ENCODE peak calls at places on chromosomes 1 and 21, in five cellular contexts. V, X, G, D and Q are unnamed samples.
A peak's percentile ranks its signal among the peaks of the same experiment; 100 is the strongest.

GRCh38 chr1:7287013-7287412 is 484.1 kb upstream of the VAMP3 start:
- DNase-seq in V (no peak), X (no peak), G (no peak), D (no peak), Q (no peak)

GRCh38 chr1:244163131-244163530 is 112.0 kb downstream of the ZBTB18 start:
- DNase-seq in V (peak; percentile 33), X (no peak), G (no peak), D (no peak), Q (peak; percentile 69)

GRCh38 chr1:20185834-20186782 is at the start of the genes PLA2G2C and UBXN10:
- DNase-seq in V (no peak), X (peak; percentile 97), G (no peak), D (peak; percentile 61), Q (no peak)

GRCh38 chr1:16402742-16403141 is 34.5 kb downstream of the SPATA21 start:
- DNase-seq in V (no peak), X (no peak), G (no peak), D (no peak), Q (no peak)

GRCh38 chr1:228277491-228278431 is 69.9 kb downstream of the OBSCN start:
- DNase-seq in V (no peak), X (no peak), G (no peak), D (peak; percentile 25), Q (no peak)

GRCh38 chr1:229940689-229941088 is 126.3 kb upstream of the GALNT2 start:
- DNase-seq in V (no peak), X (no peak), G (no peak), D (no peak), Q (peak; percentile 6)

GRCh38 chr1:2555634-2556276 is 416 bp upstream of the TNFRSF14 start:
- DNase-seq in V (no peak), X (no peak), G (no peak), D (no peak), Q (no peak)

GRCh38 chr1:175073054-175073453 is 5.4 kb downstream of the TNN start:
- DNase-seq in V (no peak), X (no peak), G (no peak), D (no peak), Q (no peak)

DNA sequence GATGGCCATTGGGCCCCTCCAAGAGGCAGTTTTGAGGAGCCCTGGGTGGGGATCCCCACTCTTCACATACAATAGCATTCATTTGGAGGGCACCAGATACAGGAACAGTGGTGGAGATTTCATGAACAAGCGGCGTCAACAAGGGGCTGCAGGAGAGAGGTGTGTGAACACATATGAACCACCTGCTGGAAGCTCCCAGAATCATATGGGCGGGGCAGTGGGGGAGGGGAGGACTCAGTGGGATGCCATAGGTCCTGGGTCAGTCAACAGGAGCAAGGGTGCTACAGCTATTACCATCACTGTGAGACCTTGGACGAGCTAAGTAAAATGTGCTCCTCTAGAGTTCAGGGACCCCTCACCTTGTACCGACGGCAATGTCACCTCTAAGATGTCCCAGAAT is 100.4 kb upstream of the IRF2BP2 start:
- DNase-seq in V (no peak), X (peak; percentile 48), G (no peak), D (no peak), Q (no peak)
- TF ChIP-seq RCOR1 in V (no peak), X (no peak), G (no peak), D (no peak), Q (no peak)

GRCh38 chr1:197944485-197944884 is 27.3 kb downstream of the LHX9 start:
- DNase-seq in V (no peak), X (no peak), G (no peak), D (no peak), Q (no peak)
- TF ChIP-seq RFX5 in V (no peak), X (no peak), G (no peak), D (no peak), Q (no peak)

DNA sequence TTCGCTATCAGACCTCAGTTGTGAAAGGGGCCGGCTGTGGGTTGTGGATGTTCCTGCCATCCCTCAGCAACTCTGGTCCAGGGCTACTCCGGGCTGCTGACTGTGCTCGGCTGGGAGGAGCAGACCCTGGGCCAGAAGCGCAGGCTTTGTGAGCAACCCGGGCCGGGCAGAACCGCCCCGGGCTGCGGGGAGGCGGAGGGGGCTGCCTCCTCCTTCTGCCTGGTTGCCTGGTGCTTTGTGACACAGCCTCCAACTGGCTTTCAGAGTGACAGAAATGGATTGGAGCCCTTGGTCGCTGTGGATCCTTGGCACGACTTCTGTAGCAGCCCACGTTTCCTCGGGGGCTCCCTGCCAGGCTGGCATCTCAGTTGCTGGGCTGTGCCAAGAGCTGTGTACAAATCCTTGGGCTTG is 10.0 kb downstream of the DRAXIN start:
- DNase-seq in V (no peak), X (no peak), G (no peak), D (peak; percentile 75), Q (no peak)
- TF ChIP-seq RCOR1 in V (no peak), X (no peak), G (no peak), D (no peak), Q (no peak)

DNA sequence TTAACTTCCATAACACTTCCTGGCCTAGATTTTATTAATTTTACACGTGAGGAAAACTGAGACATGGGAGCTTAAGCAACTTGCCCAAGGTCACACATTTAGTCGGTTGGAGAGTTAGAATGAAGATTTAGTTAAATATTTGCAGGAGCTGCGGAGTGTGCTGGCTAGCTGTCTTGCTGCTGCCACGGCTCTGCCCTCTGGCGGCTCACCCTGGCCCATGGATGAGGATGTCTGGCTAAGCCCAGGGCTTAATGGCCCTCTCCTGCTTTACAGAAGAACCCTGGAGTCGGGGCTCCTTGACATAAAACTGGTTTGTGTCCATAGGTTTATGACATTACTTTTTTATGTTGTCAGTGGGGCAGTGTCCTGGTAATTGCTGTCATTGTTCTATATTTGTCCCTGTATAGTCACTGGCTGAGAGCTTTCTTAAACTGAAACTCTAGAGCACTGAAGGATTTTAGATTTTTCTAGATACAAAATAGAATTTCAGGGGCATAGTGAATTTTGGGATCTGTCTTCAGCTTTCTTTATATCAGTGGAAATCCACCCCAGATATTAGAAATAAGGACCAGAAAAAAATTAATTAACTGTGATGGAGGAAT is 88.9 kb upstream of the WLS start:
- DNase-seq in V (peak; percentile 61), X (peak; percentile 16), G (no peak), D (peak; percentile 37), Q (peak; percentile 61)
- TF ChIP-seq RFX5 in V (no peak), X (no peak), G (no peak), D (no peak), Q (no peak)

GRCh38 chr1:202685671-202686070 is 24.6 kb downstream of the SYT2 start:
- DNase-seq in V (no peak), X (no peak), G (no peak), D (peak; percentile 28), Q (no peak)
- TF ChIP-seq RCOR1 in V (no peak), X (no peak), G (no peak), D (no peak), Q (no peak)

DNA sequence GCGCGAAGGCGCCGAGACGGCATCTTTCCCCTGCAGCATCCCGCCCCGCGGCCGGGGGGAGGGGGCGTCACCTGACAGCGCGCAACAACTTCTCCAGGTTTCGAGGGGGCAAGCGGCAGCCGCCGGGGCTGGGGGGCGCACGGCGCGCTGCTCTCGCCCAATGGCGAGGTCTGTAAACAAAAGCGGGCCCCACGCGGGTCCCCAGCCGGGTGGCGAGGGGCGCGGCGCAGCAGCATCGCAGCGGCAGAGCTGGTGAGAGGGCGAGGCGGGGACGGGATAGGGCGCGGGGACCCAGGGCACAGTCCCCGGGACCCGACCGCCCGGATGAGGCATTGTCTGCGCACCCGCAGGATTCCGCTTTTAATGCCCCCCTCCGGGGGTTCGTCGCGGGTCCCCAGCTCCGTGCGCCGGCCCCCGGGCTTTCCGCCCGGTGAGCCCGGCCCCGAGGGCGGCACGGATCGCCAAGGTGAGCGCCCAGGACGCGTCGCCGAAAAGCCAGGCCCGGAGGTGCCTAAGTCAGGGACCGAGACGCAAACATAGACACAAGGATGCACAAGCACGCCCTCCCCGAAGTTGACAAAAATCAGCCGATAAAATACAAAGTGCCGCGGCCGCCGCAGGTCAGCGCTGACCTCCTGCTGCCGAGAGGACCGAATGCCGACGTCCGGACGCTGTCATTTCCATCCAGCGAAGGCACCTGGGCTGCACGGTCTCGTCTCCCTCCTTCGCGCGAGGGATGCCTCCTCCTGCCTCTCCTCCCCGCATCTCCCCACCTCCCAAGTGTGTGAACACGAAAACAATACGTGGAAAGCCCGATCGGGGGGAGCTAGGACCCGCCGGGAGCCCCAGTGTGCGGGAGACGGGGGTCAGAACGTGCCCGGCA is 101.3 kb upstream of the SOD1 start:
- DNase-seq in V (no peak), X (no peak), G (no peak), D (peak; percentile 84), Q (no peak)
- TF ChIP-seq RFX5 in V (no peak), X (no peak), G (no peak), D (no peak), Q (no peak)

GRCh38 chr1:24186711-24186992 is 437 bp downstream of the IFNLR1 start:
- DNase-seq in V (no peak), X (no peak), G (no peak), D (no peak), Q (no peak)

GRCh38 chr1:24186031-24186710 is 918 bp downstream of the IFNLR1 start:
- DNase-seq in V (no peak), X (no peak), G (no peak), D (no peak), Q (no peak)

GRCh38 chr1:24185056-24185455 is 2.0 kb downstream of the IFNLR1 start:
- DNase-seq in V (no peak), X (no peak), G (no peak), D (no peak), Q (no peak)

GRCh38 chr1:24189528-24189927 is 2.4 kb upstream of the IFNLR1 start:
- DNase-seq in V (no peak), X (no peak), G (peak; percentile 80), D (no peak), Q (no peak)

DNA sequence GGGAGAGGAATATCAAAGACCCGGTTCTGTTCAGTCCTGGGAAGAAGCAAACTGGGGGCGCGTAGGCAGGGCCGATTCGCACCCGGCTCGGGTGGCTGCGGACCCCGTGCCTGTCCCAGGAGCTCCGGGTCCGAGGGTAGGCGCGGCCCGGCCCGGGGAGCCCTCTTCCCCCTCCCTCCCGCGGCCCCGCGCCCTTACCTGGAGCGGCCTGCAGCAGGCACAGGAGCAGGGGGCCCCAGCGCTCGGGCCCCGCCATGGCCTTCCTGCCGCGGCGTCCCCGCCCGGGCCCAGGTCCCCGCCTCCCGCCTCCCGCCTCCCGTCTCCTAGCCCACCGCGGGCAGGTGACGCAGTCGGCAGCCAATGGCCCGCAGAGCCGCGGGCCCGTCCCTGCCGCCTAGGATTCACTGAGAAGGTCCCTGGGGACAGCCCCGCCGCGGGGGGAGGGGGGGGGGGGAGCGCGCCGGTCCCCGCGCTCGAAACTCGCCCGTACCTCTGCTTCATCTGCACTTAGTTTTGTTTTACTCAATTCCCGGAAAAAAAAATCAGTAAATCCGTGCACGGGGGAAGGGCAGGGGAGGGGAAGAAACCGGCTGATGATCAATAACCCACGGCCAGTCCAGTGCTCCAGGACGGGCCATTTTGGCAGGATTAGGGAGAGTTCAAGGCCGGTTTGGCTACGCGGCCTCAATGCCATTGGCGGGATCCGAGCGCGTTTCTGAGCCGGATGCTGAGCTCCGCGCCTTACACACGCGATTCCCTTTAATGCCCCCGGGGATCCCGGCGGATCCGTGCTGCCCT is at the start of gene IFNLR1:
- DNase-seq in V (peak; percentile 26), X (peak; percentile 41), G (no peak), D (peak; percentile 89), Q (no peak)
- TF ChIP-seq RCOR1 in V (no peak), X (no peak), G (no peak), D (no peak), Q (no peak)

GRCh38 chr1:86692636-86693035 is 11.7 kb upstream of the SH3GLB1 start:
- DNase-seq in V (no peak), X (no peak), G (no peak), D (no peak), Q (no peak)

GRCh38 chr1:86687595-86687994 is 16.8 kb upstream of the SH3GLB1 start:
- DNase-seq in V (no peak), X (no peak), G (no peak), D (peak; percentile 11), Q (no peak)
- TF ChIP-seq RFX5 in V (no peak), X (no peak), G (no peak), D (no peak), Q (no peak)